ENCODE peak calls at places on chromosomes 16 and 17, in ten cellular contexts. One of them, this sample, is unnamed.
A peak's percentile ranks its signal among the peaks of the same experiment; 100 is the strongest.

GRCh38 chr16:73032548-73033270 is 15.2 kb downstream of the ZFHX3 start:
- DNase-seq in H1: no peak
- DNase-seq in nephron progenitor cell: no peak
- DNase-seq in heart left ventricle: no peak
- DNase-seq in sigmoid colon: no peak
- DNase-seq in RWPE1: no peak
- DNase-seq in PC-3: no peak
- DNase-seq in CD4-positive, alpha-beta T cell: no peak
- DNase-seq in fibroblast of lung: no peak
- DNase-seq in neural progenitor cell: peak; percentile 57
- DNase-seq in this sample: no peak

GRCh38 chr17:4326608-4327007 is 39.9 kb downstream of the UBE2G1 start:
- DNase-seq in H1: no peak
- DNase-seq in nephron progenitor cell: no peak
- DNase-seq in heart left ventricle: no peak
- DNase-seq in sigmoid colon: no peak
- DNase-seq in RWPE1: no peak
- DNase-seq in PC-3: no peak
- DNase-seq in CD4-positive, alpha-beta T cell: no peak
- DNase-seq in fibroblast of lung: no peak
- DNase-seq in neural progenitor cell: no peak
- DNase-seq in this sample: no peak

GRCh38 chr17:5331506-5331905 is 49.4 kb downstream of the RABEP1 start:
- DNase-seq in H1: no peak
- DNase-seq in nephron progenitor cell: no peak
- DNase-seq in heart left ventricle: no peak
- DNase-seq in sigmoid colon: no peak
- DNase-seq in RWPE1: no peak
- DNase-seq in PC-3: no peak
- DNase-seq in CD4-positive, alpha-beta T cell: no peak
- DNase-seq in fibroblast of lung: peak; percentile 12
- DNase-seq in neural progenitor cell: no peak
- DNase-seq in this sample: no peak

GRCh38 chr16:86740817-86741799 is 162.8 kb downstream of the FOXL1 start:
- DNase-seq in H1: no peak
- DNase-seq in nephron progenitor cell: peak; percentile 82
- DNase-seq in heart left ventricle: peak; percentile 80
- DNase-seq in sigmoid colon: peak; percentile 50
- DNase-seq in RWPE1: peak; percentile 27
- DNase-seq in PC-3: peak; percentile 63
- DNase-seq in CD4-positive, alpha-beta T cell: no peak
- DNase-seq in fibroblast of lung: peak; percentile 74
- DNase-seq in neural progenitor cell: peak; percentile 41
- DNase-seq in this sample: no peak

GRCh38 chr17:41444186-41444585 is 3.4 kb upstream of the KRT38 start:
- DNase-seq in H1: no peak
- DNase-seq in nephron progenitor cell: no peak
- DNase-seq in heart left ventricle: no peak
- DNase-seq in sigmoid colon: no peak
- DNase-seq in RWPE1: no peak
- DNase-seq in PC-3: no peak
- DNase-seq in CD4-positive, alpha-beta T cell: no peak
- DNase-seq in fibroblast of lung: no peak
- DNase-seq in neural progenitor cell: no peak
- DNase-seq in this sample: no peak

GRCh38 chr17:66459811-66460270 is 157.4 kb downstream of the PRKCA start:
- DNase-seq in H1: no peak
- DNase-seq in nephron progenitor cell: no peak
- DNase-seq in heart left ventricle: peak; percentile 63
- DNase-seq in sigmoid colon: peak; percentile 92
- DNase-seq in RWPE1: peak; percentile 88
- DNase-seq in PC-3: peak; percentile 97
- DNase-seq in CD4-positive, alpha-beta T cell: no peak
- DNase-seq in fibroblast of lung: peak; percentile 100
- DNase-seq in neural progenitor cell: no peak
- DNase-seq in this sample: peak; percentile 96

GRCh38 chr16:505479-506245 is 21.9 kb upstream of the CAPN15 start:
- DNase-seq in H1: no peak
- DNase-seq in nephron progenitor cell: no peak
- DNase-seq in heart left ventricle: no peak
- DNase-seq in sigmoid colon: no peak
- DNase-seq in RWPE1: no peak
- DNase-seq in PC-3: no peak
- DNase-seq in CD4-positive, alpha-beta T cell: no peak
- DNase-seq in fibroblast of lung: no peak
- DNase-seq in neural progenitor cell: no peak
- DNase-seq in this sample: no peak

GRCh38 chr16:67105251-67105650 is 4.5 kb upstream of the PHAF1 start:
- DNase-seq in H1: no peak
- DNase-seq in nephron progenitor cell: no peak
- DNase-seq in heart left ventricle: no peak
- DNase-seq in sigmoid colon: no peak
- DNase-seq in RWPE1: no peak
- DNase-seq in PC-3: no peak
- DNase-seq in CD4-positive, alpha-beta T cell: no peak
- DNase-seq in fibroblast of lung: no peak
- DNase-seq in neural progenitor cell: no peak
- DNase-seq in this sample: no peak

GRCh38 chr17:68378202-68379149 is 78.8 kb downstream of the WIPI1 start:
- DNase-seq in H1: no peak
- DNase-seq in nephron progenitor cell: peak; percentile 28
- DNase-seq in heart left ventricle: peak; percentile 96
- DNase-seq in sigmoid colon: peak; percentile 98
- DNase-seq in RWPE1: peak; percentile 42
- DNase-seq in PC-3: peak; percentile 88
- DNase-seq in CD4-positive, alpha-beta T cell: no peak
- DNase-seq in fibroblast of lung: peak; percentile 97
- DNase-seq in neural progenitor cell: peak; percentile 31
- DNase-seq in this sample: peak; percentile 89

GRCh38 chr16:62720651-62721050 is 684.4 kb upstream of the CDH8 start:
- DNase-seq in H1: no peak
- DNase-seq in nephron progenitor cell: no peak
- DNase-seq in heart left ventricle: no peak
- DNase-seq in sigmoid colon: no peak
- DNase-seq in RWPE1: no peak
- DNase-seq in PC-3: no peak
- DNase-seq in CD4-positive, alpha-beta T cell: no peak
- DNase-seq in fibroblast of lung: no peak
- DNase-seq in neural progenitor cell: no peak
- DNase-seq in this sample: no peak

GRCh38 chr16:14063618-14064581 is 7.2 kb upstream of the MRTFB start:
- DNase-seq in H1: no peak
- DNase-seq in nephron progenitor cell: no peak
- DNase-seq in heart left ventricle: no peak
- DNase-seq in sigmoid colon: no peak
- DNase-seq in RWPE1: no peak
- DNase-seq in PC-3: no peak
- DNase-seq in CD4-positive, alpha-beta T cell: no peak
- DNase-seq in fibroblast of lung: no peak
- DNase-seq in neural progenitor cell: no peak
- DNase-seq in this sample: no peak

GRCh38 chr17:50660042-50660886 is 25.6 kb downstream of the ABCC3 start:
- DNase-seq in H1: no peak
- DNase-seq in nephron progenitor cell: no peak
- DNase-seq in heart left ventricle: peak; percentile 66
- DNase-seq in sigmoid colon: no peak
- DNase-seq in RWPE1: no peak
- DNase-seq in PC-3: peak; percentile 70
- DNase-seq in CD4-positive, alpha-beta T cell: no peak
- DNase-seq in fibroblast of lung: peak; percentile 41
- DNase-seq in neural progenitor cell: no peak
- DNase-seq in this sample: no peak

GRCh38 chr17:63435681-63436522 is 10.2 kb downstream of the CYB561 start:
- DNase-seq in H1: no peak
- DNase-seq in nephron progenitor cell: no peak
- DNase-seq in heart left ventricle: peak; percentile 28
- DNase-seq in sigmoid colon: no peak
- DNase-seq in RWPE1: peak; percentile 83
- DNase-seq in PC-3: peak; percentile 60
- DNase-seq in CD4-positive, alpha-beta T cell: no peak
- DNase-seq in fibroblast of lung: no peak
- DNase-seq in neural progenitor cell: no peak
- DNase-seq in this sample: no peak

GRCh38 chr16:50548659-50549560 is 714 bp downstream of the NKD1 start:
- DNase-seq in H1: no peak
- DNase-seq in nephron progenitor cell: peak; percentile 59
- DNase-seq in heart left ventricle: no peak
- DNase-seq in sigmoid colon: peak; percentile 72
- DNase-seq in RWPE1: no peak
- DNase-seq in PC-3: no peak
- DNase-seq in CD4-positive, alpha-beta T cell: peak; percentile 18
- DNase-seq in fibroblast of lung: no peak
- DNase-seq in neural progenitor cell: peak; percentile 10
- DNase-seq in this sample: no peak

GRCh38 chr17:38604479-38605229 is 1.1 kb downstream of the SRCIN1 start:
- DNase-seq in H1: no peak
- DNase-seq in nephron progenitor cell: peak; percentile 58
- DNase-seq in heart left ventricle: no peak
- DNase-seq in sigmoid colon: no peak
- DNase-seq in RWPE1: no peak
- DNase-seq in PC-3: no peak
- DNase-seq in CD4-positive, alpha-beta T cell: no peak
- DNase-seq in fibroblast of lung: no peak
- DNase-seq in neural progenitor cell: peak; percentile 87
- DNase-seq in this sample: no peak

GRCh38 chr16:81366316-81366932 is 51.7 kb downstream of the GAN start:
- DNase-seq in H1: no peak
- DNase-seq in nephron progenitor cell: peak; percentile 8
- DNase-seq in heart left ventricle: no peak
- DNase-seq in sigmoid colon: no peak
- DNase-seq in RWPE1: peak; percentile 28
- DNase-seq in PC-3: peak; percentile 68
- DNase-seq in CD4-positive, alpha-beta T cell: no peak
- DNase-seq in fibroblast of lung: peak; percentile 64
- DNase-seq in neural progenitor cell: peak; percentile 60
- DNase-seq in this sample: peak; percentile 8

DNA sequence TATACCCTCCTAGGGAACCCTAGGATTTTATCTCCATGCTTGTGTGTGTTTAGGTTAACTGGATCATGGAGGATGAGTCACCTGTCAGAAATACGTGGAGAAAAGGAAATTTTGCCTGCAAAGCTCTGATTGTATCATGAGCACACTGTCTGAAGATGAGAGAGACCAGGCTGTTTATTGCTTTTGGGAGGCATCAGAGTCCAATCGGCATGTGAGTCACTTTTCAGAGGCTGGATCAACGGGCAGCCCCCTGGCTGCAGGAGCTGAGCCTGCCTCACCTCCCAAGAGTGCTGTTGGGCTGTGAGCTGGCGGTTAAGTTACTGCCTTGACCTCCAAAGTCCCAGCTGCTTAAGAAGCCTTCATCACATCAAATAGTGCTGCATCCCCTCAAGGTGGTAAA is 41.5 kb upstream of the MED9 start:
- DNase-seq in H1: no peak
- DNase-seq in nephron progenitor cell: peak; percentile 22
- DNase-seq in heart left ventricle: no peak
- DNase-seq in sigmoid colon: no peak
- DNase-seq in RWPE1: no peak
- DNase-seq in PC-3: peak; percentile 81
- DNase-seq in CD4-positive, alpha-beta T cell: no peak
- DNase-seq in fibroblast of lung: peak; percentile 77
- DNase-seq in neural progenitor cell: no peak
- DNase-seq in this sample: peak; percentile 32
- TF ChIP-seq CTCF in H1: peak; percentile 21
- TF ChIP-seq CTCF in nephron progenitor cell: no peak
- TF ChIP-seq CTCF in heart left ventricle: no peak
- TF ChIP-seq CTCF in sigmoid colon: no peak
- TF ChIP-seq CTCF in RWPE1: no peak
- TF ChIP-seq CTCF in PC-3: peak; percentile 41
- TF ChIP-seq CTCF in CD4-positive, alpha-beta T cell: no peak
- TF ChIP-seq CTCF in fibroblast of lung: peak; percentile 45
- TF ChIP-seq CTCF in neural progenitor cell: no peak
- TF ChIP-seq CTCF in this sample: peak; percentile 49

GRCh38 chr17:6894206-6894528 is 62.6 kb upstream of the TEKT1 start:
- DNase-seq in H1: peak; percentile 34
- DNase-seq in nephron progenitor cell: no peak
- DNase-seq in heart left ventricle: no peak
- DNase-seq in sigmoid colon: no peak
- DNase-seq in RWPE1: no peak
- DNase-seq in PC-3: no peak
- DNase-seq in CD4-positive, alpha-beta T cell: no peak
- DNase-seq in fibroblast of lung: no peak
- DNase-seq in neural progenitor cell: peak; percentile 68
- DNase-seq in this sample: no peak
- TF ChIP-seq CTCF in H1: peak; percentile 98
- TF ChIP-seq CTCF in nephron progenitor cell: no peak
- TF ChIP-seq CTCF in heart left ventricle: peak; percentile 39
- TF ChIP-seq CTCF in sigmoid colon: no peak
- TF ChIP-seq CTCF in RWPE1: no peak
- TF ChIP-seq CTCF in PC-3: peak; percentile 53
- TF ChIP-seq CTCF in CD4-positive, alpha-beta T cell: no peak
- TF ChIP-seq CTCF in fibroblast of lung: peak; percentile 21
- TF ChIP-seq CTCF in neural progenitor cell: peak; percentile 71
- TF ChIP-seq CTCF in this sample: peak; percentile 36

GRCh38 chr17:6427284-6427781 is 7.6 kb downstream of the AIPL1 start:
- DNase-seq in H1: no peak
- DNase-seq in nephron progenitor cell: no peak
- DNase-seq in heart left ventricle: no peak
- DNase-seq in sigmoid colon: no peak
- DNase-seq in RWPE1: no peak
- DNase-seq in PC-3: peak; percentile 48
- DNase-seq in CD4-positive, alpha-beta T cell: peak; percentile 25
- DNase-seq in fibroblast of lung: peak; percentile 22
- DNase-seq in neural progenitor cell: no peak
- DNase-seq in this sample: no peak
- TF ChIP-seq CTCF in H1: no peak
- TF ChIP-seq CTCF in nephron progenitor cell: no peak
- TF ChIP-seq CTCF in heart left ventricle: no peak
- TF ChIP-seq CTCF in sigmoid colon: no peak
- TF ChIP-seq CTCF in RWPE1: no peak
- TF ChIP-seq CTCF in PC-3: peak; percentile 42
- TF ChIP-seq CTCF in CD4-positive, alpha-beta T cell: no peak
- TF ChIP-seq CTCF in fibroblast of lung: no peak
- TF ChIP-seq CTCF in neural progenitor cell: no peak
- TF ChIP-seq CTCF in this sample: no peak

GRCh38 chr17:75764417-75764710 is 628 bp downstream of the GALK1 start:
- DNase-seq in H1: no peak
- DNase-seq in nephron progenitor cell: no peak
- DNase-seq in heart left ventricle: no peak
- DNase-seq in sigmoid colon: no peak
- DNase-seq in RWPE1: no peak
- DNase-seq in PC-3: no peak
- DNase-seq in CD4-positive, alpha-beta T cell: no peak
- DNase-seq in fibroblast of lung: no peak
- DNase-seq in neural progenitor cell: no peak
- DNase-seq in this sample: no peak
- TF ChIP-seq CTCF in H1: no peak
- TF ChIP-seq CTCF in nephron progenitor cell: peak; percentile 16
- TF ChIP-seq CTCF in heart left ventricle: peak; percentile 71
- TF ChIP-seq CTCF in sigmoid colon: no peak
- TF ChIP-seq CTCF in RWPE1: no peak
- TF ChIP-seq CTCF in PC-3: no peak
- TF ChIP-seq CTCF in CD4-positive, alpha-beta T cell: peak; percentile 57
- TF ChIP-seq CTCF in fibroblast of lung: peak; percentile 32
- TF ChIP-seq CTCF in neural progenitor cell: no peak
- TF ChIP-seq CTCF in this sample: no peak

DNA sequence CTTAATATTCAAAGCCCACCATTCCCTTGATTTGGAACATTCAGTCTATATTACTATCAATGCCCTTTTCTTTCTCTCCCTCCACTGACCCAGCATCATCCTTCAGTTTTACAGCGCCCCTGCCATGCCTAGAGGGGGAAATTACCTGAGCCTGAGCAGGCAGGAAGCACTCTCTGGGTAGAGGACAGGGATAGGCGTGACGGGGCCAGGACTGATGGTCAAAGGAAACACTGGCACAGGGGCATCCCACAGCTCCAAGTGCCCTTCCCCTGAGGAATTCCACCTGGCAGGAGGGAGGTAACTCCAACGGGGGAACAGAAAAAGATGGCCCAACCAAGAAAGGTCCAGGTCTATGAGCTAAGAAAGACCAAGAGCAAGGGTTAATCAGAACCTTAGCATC is 10.0 kb downstream of the CTC1 start:
- DNase-seq in H1: no peak
- DNase-seq in nephron progenitor cell: no peak
- DNase-seq in heart left ventricle: no peak
- DNase-seq in sigmoid colon: no peak
- DNase-seq in RWPE1: no peak
- DNase-seq in PC-3: no peak
- DNase-seq in CD4-positive, alpha-beta T cell: no peak
- DNase-seq in fibroblast of lung: no peak
- DNase-seq in neural progenitor cell: no peak
- DNase-seq in this sample: no peak
- TF ChIP-seq CTCF in H1: no peak
- TF ChIP-seq CTCF in nephron progenitor cell: no peak
- TF ChIP-seq CTCF in heart left ventricle: no peak
- TF ChIP-seq CTCF in sigmoid colon: no peak
- TF ChIP-seq CTCF in RWPE1: no peak
- TF ChIP-seq CTCF in PC-3: no peak
- TF ChIP-seq CTCF in CD4-positive, alpha-beta T cell: no peak
- TF ChIP-seq CTCF in fibroblast of lung: no peak
- TF ChIP-seq CTCF in neural progenitor cell: no peak
- TF ChIP-seq CTCF in this sample: no peak

This sample was measured in AG09319.